ENCODE peak calls at places on chromosome 5, in four cellular contexts. Z is GM23338, D is heart left ventricle, Y is right cardiac atrium. T is an unnamed sample.

GRCh38 chr5:14810941-14811573 is 60.5 kb downstream of the ANKH start:
- DNase-seq in Z (no peak), D (no peak), Y (no peak), T (no peak)

GRCh38 chr5:148393390-148393741 is 9.6 kb downstream of the FBXO38 start:
- DNase-seq in Z (peak; percentile 57), D (no peak), Y (no peak), T (no peak)

GRCh38 chr5:1515921-1516571 is 7.7 kb downstream of the LPCAT1 start:
- DNase-seq in Z (no peak), D (no peak), Y (no peak), T (no peak)

GRCh38 chr5:264346-264745 is 7.1 kb upstream of the PDCD6 start:
- DNase-seq in Z (no peak), D (no peak), Y (no peak), T (no peak)

GRCh38 chr5:120396186-120396585 is 67.9 kb upstream of the PRR16 start:
- DNase-seq in Z (no peak), D (no peak), Y (no peak), T (no peak)

GRCh38 chr5:176489077-176489476 is 40.9 kb downstream of the FAF2 start:
- DNase-seq in Z (no peak), D (no peak), Y (no peak), T (no peak)

GRCh38 chr5:68068204-68068603 is 147.4 kb upstream of the PIK3R1 start:
- DNase-seq in Z (no peak), D (no peak), Y (no peak), T (no peak)

GRCh38 chr5:60959156-60959555 is 14.2 kb downstream of the NDUFAF2 start:
- DNase-seq in Z (no peak), D (no peak), Y (no peak), T (no peak)

GRCh38 chr5:53490747-53491146 is 10.3 kb downstream of the FST start:
- DNase-seq in Z (no peak), D (no peak), Y (no peak), T (no peak)
- H3K27ac ChIP-seq in Z (no peak overlapping the region), D (no peak overlapping the region), Y (no peak overlapping the region), T (no peak overlapping the region)

GRCh38 chr5:157248771-157249475 is 17.0 kb upstream of the CYFIP2 start:
- DNase-seq in Z (no peak), D (no peak), Y (no peak), T (no peak)
- H3K4me3 ChIP-seq in Z (no peak overlapping the region), D (no peak overlapping the region), Y (no peak overlapping the region), T (no peak overlapping the region)

GRCh38 chr5:35162848-35163770 is 67.2 kb downstream of the PRLR start:
- DNase-seq in Z (peak; percentile 17), D (no peak), Y (no peak), T (no peak)

GRCh38 chr5:35166043-35166442 is 64.2 kb downstream of the PRLR start:
- DNase-seq in Z (no peak), D (no peak), Y (no peak), T (no peak)

GRCh38 chr5:35161637-35162248 is 68.5 kb downstream of the PRLR start:
- DNase-seq in Z (no peak), D (no peak), Y (no peak), T (no peak)

GRCh38 chr5:35160486-35161116 is 69.7 kb downstream of the PRLR start:
- DNase-seq in Z (no peak), D (no peak), Y (no peak), T (no peak)

DNA sequence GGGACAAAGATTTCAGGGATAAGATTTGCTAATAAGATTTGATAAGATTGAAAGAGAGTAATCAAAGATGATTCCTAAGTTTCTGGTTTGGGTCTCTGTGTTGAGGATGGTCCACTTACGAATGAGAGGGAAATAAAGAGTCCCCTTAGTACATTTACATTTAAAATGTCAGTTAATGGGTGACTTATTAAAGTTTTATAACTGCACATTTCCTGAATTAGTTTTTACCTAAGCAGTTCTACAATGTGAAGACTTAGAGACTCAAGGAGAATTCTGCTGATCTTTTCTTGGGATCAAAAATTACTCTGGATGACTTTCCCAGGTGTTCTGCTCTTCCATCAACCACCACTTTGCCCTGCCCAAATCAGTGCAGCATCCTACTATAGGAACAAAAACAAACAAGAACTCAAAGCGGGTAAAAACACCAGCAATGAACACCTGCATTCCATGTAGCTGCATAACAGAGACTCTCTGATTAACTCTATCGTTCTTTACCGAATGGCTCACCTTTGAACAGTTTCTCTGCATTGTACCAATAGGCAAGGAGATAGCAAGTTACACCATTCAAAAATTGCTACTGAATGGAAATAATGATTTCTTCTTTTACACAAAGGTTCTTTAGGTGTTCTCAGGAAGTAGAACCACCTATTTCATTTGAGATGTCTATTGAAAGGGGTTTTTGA is 65.3 kb downstream of the PRLR start:
- DNase-seq in Z (no peak), D (no peak), Y (no peak), T (no peak)
- H3K27ac ChIP-seq in Z (no peak overlapping the region), D (no peak overlapping the region), Y (no peak overlapping the region), T (no peak overlapping the region)

GRCh38 chr5:108233617-108234016 is 148.3 kb downstream of the FBXL17 start:
- DNase-seq in Z (no peak), D (no peak), Y (no peak), T (no peak)
- H3K4me3 ChIP-seq in Z (no peak overlapping the region), D (no peak overlapping the region), Y (no peak overlapping the region), T (no peak overlapping the region)

GRCh38 chr5:126099077-126099476 is 324.1 kb upstream of the GRAMD2B start:
- DNase-seq in Z (no peak), D (no peak), Y (no peak), T (no peak)

GRCh38 chr5:126096442-126096841 is 326.8 kb upstream of the GRAMD2B start:
- DNase-seq in Z (no peak), D (no peak), Y (no peak), T (no peak)

GRCh38 chr5:126095001-126095400 is 328.2 kb upstream of the GRAMD2B start:
- DNase-seq in Z (no peak), D (no peak), Y (no peak), T (no peak)

GRCh38 chr5:126098330-126099017 is 324.7 kb upstream of the GRAMD2B start:
- DNase-seq in Z (no peak), D (no peak), Y (no peak), T (no peak)

DNA sequence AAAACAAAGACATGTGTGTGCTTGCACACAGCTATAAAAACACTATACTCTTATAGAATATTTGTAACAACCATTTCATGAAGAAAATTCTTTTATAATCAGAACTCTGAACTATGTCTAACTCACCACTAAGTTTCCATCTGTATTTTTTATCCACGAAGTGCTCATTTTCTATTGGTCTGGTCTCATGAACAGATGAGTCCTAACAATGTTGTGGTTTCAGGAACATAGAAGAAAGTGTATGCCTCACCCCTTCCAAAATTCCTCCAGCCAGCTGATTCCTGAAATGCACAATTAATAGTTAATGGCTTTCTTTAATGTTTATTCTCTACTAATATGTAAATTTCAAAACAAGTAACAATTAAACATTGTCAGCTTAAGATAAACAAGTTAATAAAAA is 325.3 kb upstream of the GRAMD2B start:
- DNase-seq in Z (no peak), D (no peak), Y (no peak), T (no peak)
- H3K27ac ChIP-seq in Z (no peak overlapping the region), D (no peak overlapping the region), Y (no peak overlapping the region), T (no peak overlapping the region)

GRCh38 chr5:65480306-65480865 is 1.3 kb downstream of the ADAMTS6 start:
- DNase-seq in Z (peak; percentile 39), D (peak; percentile 75), Y (peak; percentile 86), T (peak; percentile 77)

GRCh38 chr5:65481635-65482271 is at the start of gene ADAMTS6:
- DNase-seq in Z (peak; percentile 91), D (peak; percentile 95), Y (peak; percentile 95), T (peak; percentile 95)

GRCh38 chr5:65482280-65482726 is 583 bp upstream of the ADAMTS6 start:
- DNase-seq in Z (no peak), D (no peak), Y (no peak), T (no peak)

GRCh38 chr5:65479527-65479926 is 2.2 kb downstream of the ADAMTS6 start:
- DNase-seq in Z (no peak), D (no peak), Y (no peak), T (no peak)

DNA sequence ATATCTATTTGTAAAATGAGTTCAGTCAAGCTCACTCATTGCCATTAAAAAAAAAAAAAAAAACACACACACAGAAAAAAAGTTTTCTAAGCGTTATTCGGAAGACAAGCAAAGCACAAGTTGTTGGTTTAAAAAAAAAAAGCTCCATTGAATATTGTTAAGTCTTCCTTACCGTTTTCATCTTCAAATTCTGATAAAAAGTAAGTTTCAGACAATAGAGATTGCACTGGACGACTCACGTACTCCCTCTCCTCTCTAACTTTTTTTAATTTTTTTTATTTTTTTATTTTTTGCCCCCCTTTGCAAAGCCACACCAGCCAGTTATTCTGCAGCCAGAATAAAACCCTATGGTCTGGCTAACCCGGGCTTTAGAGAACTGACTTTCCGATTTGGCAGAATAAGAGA is 547 bp downstream of the ADAMTS6 start:
- DNase-seq in Z (no peak), D (no peak), Y (no peak), T (no peak)
- H3K4me3 ChIP-seq in Z (peak overlapping the region; percentile 66), D (peak overlapping the region; percentile 52), Y (peak overlapping the region; percentile 98), T (peak overlapping the region; percentile 58)